ENCODE peak calls at places on chromosomes 7 and 10, in eight cellular contexts. O, L, P, I, N, R, K and M are unnamed samples.
A peak's percentile ranks its signal among the peaks of the same experiment; 100 is the strongest.

GRCh38 chr10:16746856-16747255 is 70.4 kb downstream of the RSU1 start:
- DNase-seq in O (no peak), L (no peak), P (no peak), I (no peak), N (no peak), R (no peak), K (no peak), M (no peak)

GRCh38 chr10:91579351-91579985 is 53.4 kb downstream of the PPP1R3C start:
- DNase-seq in O (no peak), L (no peak), P (no peak), I (no peak), N (no peak), R (no peak), K (no peak), M (no peak)

GRCh38 chr10:37584643-37585042 is 272.8 kb downstream of the ZNF248 start:
- DNase-seq in O (no peak), L (no peak), P (no peak), I (no peak), N (no peak), R (no peak), K (no peak), M (no peak)

GRCh38 chr7:81190997-81191747 is 272.3 kb upstream of the SEMA3C start:
- DNase-seq in O (no peak), L (no peak), P (no peak), I (no peak), N (peak; percentile 10), R (no peak), K (peak; percentile 8), M (no peak)

GRCh38 chr10:63520463-63521388 is 475 bp upstream of the REEP3 start:
- DNase-seq in O (peak; percentile 91), L (no peak), P (peak; percentile 23), I (no peak), N (peak; percentile 63), R (peak; percentile 18), K (peak; percentile 78), M (peak; percentile 61)

GRCh38 chr7:16431646-16432424 is 10.5 kb upstream of the CRPPA start:
- DNase-seq in O (peak; percentile 49), L (no peak), P (no peak), I (no peak), N (peak; percentile 14), R (no peak), K (peak; percentile 60), M (peak; percentile 31)

GRCh38 chr10:98748298-98748697 is 301.6 kb upstream of the HPS1 start:
- DNase-seq in O (peak; percentile 39), L (no peak), P (no peak), I (no peak), N (no peak), R (no peak), K (no peak), M (no peak)

GRCh38 chr7:43113622-43114450 is 1.4 kb downstream of the HECW1 start:
- DNase-seq in O (peak; percentile 14), L (peak; percentile 42), P (no peak), I (no peak), N (no peak), R (no peak), K (no peak), M (no peak)

GRCh38 chr7:57220746-57221145 is 88.5 kb upstream of the ZNF479 start:
- DNase-seq in O (no peak), L (no peak), P (no peak), I (no peak), N (no peak), R (no peak), K (no peak), M (no peak)

GRCh38 chr7:81140206-81140605 is 221.4 kb upstream of the SEMA3C start:
- DNase-seq in O (no peak), L (no peak), P (no peak), I (no peak), N (no peak), R (no peak), K (no peak), M (no peak)

GRCh38 chr10:72223743-72224101 is 7.6 kb upstream of the ASCC1 start:
- DNase-seq in O (no peak), L (no peak), P (no peak), I (no peak), N (no peak), R (no peak), K (no peak), M (no peak)

GRCh38 chr7:29214816-29215215 is 20.2 kb downstream of the CHN2 start:
- DNase-seq in O (no peak), L (no peak), P (no peak), I (no peak), N (no peak), R (no peak), K (no peak), M (no peak)

GRCh38 chr10:11653758-11654471 is 42.5 kb upstream of the USP6NL start:
- DNase-seq in O (no peak), L (no peak), P (no peak), I (no peak), N (no peak), R (no peak), K (no peak), M (no peak)

GRCh38 chr10:23362879-23363787 is 18.5 kb upstream of the C10orf67 start:
- DNase-seq in O (no peak), L (no peak), P (peak; percentile 23), I (no peak), N (no peak), R (no peak), K (no peak), M (no peak)

GRCh38 chr7:95843286-95843685 is 70.9 kb downstream of the DYNC1I1 start:
- DNase-seq in O (peak; percentile 28), L (no peak), P (no peak), I (no peak), N (no peak), R (no peak), K (no peak), M (no peak)

GRCh38 chr7:154503962-154504550 is 451.9 kb downstream of the DPP6 start:
- DNase-seq in O (peak; percentile 39), L (no peak), P (no peak), I (no peak), N (no peak), R (no peak), K (no peak), M (no peak)

GRCh38 chr7:98278408-98278807 is 3.1 kb upstream of the BRI3 start:
- DNase-seq in O (no peak), L (no peak), P (no peak), I (no peak), N (no peak), R (no peak), K (no peak), M (no peak)

GRCh38 chr10:96133135-96133534 is 3.0 kb downstream of the ZNF518A start:
- DNase-seq in O (no peak), L (no peak), P (no peak), I (no peak), N (no peak), R (no peak), K (no peak), M (no peak)

GRCh38 chr10:19775286-19775685 is 40.9 kb upstream of the PLXDC2 start:
- DNase-seq in O (no peak), L (no peak), P (no peak), I (no peak), N (no peak), R (no peak), K (no peak), M (no peak)

GRCh38 chr10:6173203-6173602 is 29.5 kb upstream of the PFKFB3 start:
- DNase-seq in O (peak; percentile 51), L (no peak), P (peak; percentile 47), I (no peak), N (no peak), R (peak; percentile 52), K (peak; percentile 32), M (peak; percentile 37)

GRCh38 chr7:48511021-48511579 is 339.8 kb downstream of the ABCA13 start:
- DNase-seq in O (no peak), L (no peak), P (no peak), I (no peak), N (no peak), R (no peak), K (no peak), M (no peak)

GRCh38 chr7:79398145-79398749 is 55.2 kb downstream of the MAGI2 start:
- DNase-seq in O (no peak), L (no peak), P (no peak), I (no peak), N (no peak), R (no peak), K (no peak), M (no peak)

GRCh38 chr7:30475580-30475979 is 3.0 kb downstream of the NOD1 start:
- DNase-seq in O (no peak), L (no peak), P (no peak), I (no peak), N (no peak), R (no peak), K (no peak), M (no peak)

GRCh38 chr10:99341248-99341647 is 12.1 kb downstream of the CNNM1 start:
- DNase-seq in O (no peak), L (no peak), P (no peak), I (no peak), N (no peak), R (no peak), K (no peak), M (no peak)

GRCh38 chr10:96700477-96701099 is 19.7 kb downstream of the PIK3AP1 start:
- DNase-seq in O (no peak), L (no peak), P (no peak), I (no peak), N (no peak), R (no peak), K (no peak), M (no peak)

GRCh38 chr10:24857001-24857695 is 95.3 kb downstream of the PRTFDC1 start:
- DNase-seq in O (no peak), L (no peak), P (no peak), I (no peak), N (no peak), R (no peak), K (no peak), M (no peak)

GRCh38 chr7:155166108-155166507 is 96.0 kb downstream of the HTR5A start:
- DNase-seq in O (no peak), L (no peak), P (no peak), I (no peak), N (no peak), R (no peak), K (no peak), M (no peak)

GRCh38 chr10:119315128-119316001 is 108.0 kb downstream of the GRK5 start:
- DNase-seq in O (peak; percentile 72), L (peak; percentile 10), P (peak; percentile 41), I (peak; percentile 78), N (peak; percentile 46), R (peak; percentile 43), K (no peak), M (no peak)